ENCODE peak calls at places on chromosomes 16 and 17, in six cellular contexts. One of them, this sample, is unnamed.

GRCh38 chr17:78175643-78175981 is 7.2 kb downstream of the SYNGR2 start:
- DNase-seq in A549: no peak
- DNase-seq in HepG2: no peak
- DNase-seq in GM12878: no peak
- DNase-seq in IMR-90: no peak
- DNase-seq in K562: no peak
- DNase-seq in this sample: no peak

GRCh38 chr17:3965123-3965800 is 1.0 kb upstream of the ATP2A3 start:
- DNase-seq in IMR-90: no peak
- DNase-seq in HepG2: no peak
- DNase-seq in K562: peak
- DNase-seq in A549: peak
- DNase-seq in GM12878: peak
- DNase-seq in this sample: peak

GRCh38 chr17:42283241-42284019 is 4.9 kb upstream of the STAT5A start:
- DNase-seq in IMR-90: no peak
- DNase-seq in GM12878: no peak
- DNase-seq in K562: no peak
- DNase-seq in A549: no peak
- DNase-seq in HepG2: no peak
- DNase-seq in this sample: no peak

GRCh38 chr16:56932588-56933265 is 785 bp downstream of the HERPUD1 start:
- DNase-seq in A549: peak
- DNase-seq in GM12878: no peak
- DNase-seq in K562: peak
- DNase-seq in HepG2: peak
- DNase-seq in IMR-90: peak
- DNase-seq in this sample: peak

GRCh38 chr17:79370594-79370993 is 240.3 kb downstream of the RBFOX3 start:
- DNase-seq in K562: no peak
- DNase-seq in HepG2: no peak
- DNase-seq in IMR-90: no peak
- DNase-seq in GM12878: no peak
- DNase-seq in A549: no peak
- DNase-seq in this sample: no peak

GRCh38 chr17:80720624-80721577 is 176.3 kb downstream of the RPTOR start:
- DNase-seq in A549: peak
- DNase-seq in GM12878: no peak
- DNase-seq in HepG2: no peak
- DNase-seq in IMR-90: peak
- DNase-seq in K562: no peak
- DNase-seq in this sample: no peak

GRCh38 chr17:2222901-2223616 is 80.5 kb downstream of the SMG6 start:
- DNase-seq in HepG2: no peak
- DNase-seq in GM12878: peak
- DNase-seq in K562: no peak
- DNase-seq in A549: no peak
- DNase-seq in IMR-90: peak
- DNase-seq in this sample: no peak

GRCh38 chr17:15414502-15415348 is 52.7 kb downstream of the CDRT4 start:
- DNase-seq in GM12878: no peak
- DNase-seq in HepG2: no peak
- DNase-seq in K562: no peak
- DNase-seq in IMR-90: no peak
- DNase-seq in A549: no peak
- DNase-seq in this sample: no peak

GRCh38 chr16:75559564-75560372 is 3.7 kb upstream of the TMEM231 start:
- DNase-seq in GM12878: no peak
- DNase-seq in A549: no peak
- DNase-seq in K562: no peak
- DNase-seq in HepG2: no peak
- DNase-seq in IMR-90: peak
- DNase-seq in this sample: peak

GRCh38 chr17:38850374-38850773 is 3.1 kb downstream of the RPL23 start:
- DNase-seq in K562: no peak
- DNase-seq in A549: no peak
- DNase-seq in HepG2: no peak
- DNase-seq in GM12878: no peak
- DNase-seq in IMR-90: no peak
- DNase-seq in this sample: no peak

GRCh38 chr17:64007838-64008282 is 9.7 kb downstream of the PRR29 start:
- DNase-seq in A549: no peak
- DNase-seq in HepG2: peak
- DNase-seq in IMR-90: no peak
- DNase-seq in GM12878: no peak
- DNase-seq in K562: peak
- DNase-seq in this sample: no peak

GRCh38 chr17:64004218-64004770 is 6.1 kb downstream of the PRR29 start:
- DNase-seq in GM12878: no peak
- DNase-seq in K562: no peak
- DNase-seq in A549: no peak
- DNase-seq in IMR-90: no peak
- DNase-seq in HepG2: no peak
- DNase-seq in this sample: no peak

GRCh38 chr17:64004903-64005733 is 7.0 kb downstream of the PRR29 start:
- DNase-seq in HepG2: no peak
- DNase-seq in IMR-90: no peak
- DNase-seq in K562: no peak
- DNase-seq in GM12878: no peak
- DNase-seq in A549: no peak
- DNase-seq in this sample: no peak

GRCh38 chr17:64006361-64007088 is 8.4 kb downstream of the PRR29 start:
- DNase-seq in K562: peak
- DNase-seq in HepG2: peak
- DNase-seq in A549: no peak
- DNase-seq in IMR-90: no peak
- DNase-seq in GM12878: no peak
- DNase-seq in this sample: no peak

GRCh38 chr17:64005734-64006167 is 7.6 kb downstream of the PRR29 start:
- DNase-seq in K562: peak
- DNase-seq in GM12878: no peak
- DNase-seq in A549: peak
- DNase-seq in HepG2: peak
- DNase-seq in IMR-90: no peak
- DNase-seq in this sample: no peak
- TF ChIP-seq BHLHE40 in K562: no peak
- TF ChIP-seq BHLHE40 in GM12878: no peak
- TF ChIP-seq BHLHE40 in A549: no peak
- TF ChIP-seq BHLHE40 in HepG2: no peak
- TF ChIP-seq BHLHE40 in IMR-90: no peak
- TF ChIP-seq BHLHE40 in this sample: no peak

DNA sequence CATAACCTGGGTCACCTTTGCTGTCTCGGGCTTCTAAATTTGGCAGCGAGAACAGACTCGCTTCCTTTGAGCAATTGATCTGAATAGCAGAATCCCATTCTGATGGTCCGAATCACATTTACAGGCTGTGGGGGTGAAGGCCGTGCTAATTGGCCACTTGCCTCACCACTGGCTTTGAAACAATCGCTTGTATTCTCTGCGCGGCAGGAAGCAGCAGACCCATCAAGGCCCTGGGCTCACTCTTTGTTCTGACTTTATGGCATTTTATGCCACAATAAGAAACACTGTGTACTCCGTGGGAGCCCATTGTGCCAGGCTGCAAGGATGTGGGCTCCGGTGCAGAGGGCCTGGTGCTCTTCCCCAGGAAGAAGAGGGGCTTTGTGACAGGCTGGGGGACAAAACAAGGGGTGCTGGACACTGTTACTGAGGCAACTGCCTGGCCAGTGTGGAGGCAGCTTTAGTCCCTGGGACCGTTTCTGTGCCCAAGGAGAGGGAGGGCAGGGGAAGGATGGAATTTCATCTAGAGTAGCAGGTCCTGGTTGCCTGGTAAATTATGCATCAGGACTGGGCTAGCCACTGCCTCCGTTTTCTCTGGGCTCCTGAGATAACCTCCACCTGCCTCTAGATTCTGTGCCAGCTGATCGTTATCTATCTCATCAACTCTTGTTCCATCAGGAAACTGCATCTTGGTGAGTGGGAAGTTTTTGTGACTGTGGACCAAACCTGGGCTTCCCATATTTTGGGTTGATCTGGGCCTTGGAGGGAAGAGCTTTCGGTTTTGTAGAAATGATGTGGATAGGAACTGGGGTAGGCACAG is 78.5 kb downstream of the MRC2 start:
- DNase-seq in GM12878: no peak
- DNase-seq in HepG2: no peak
- DNase-seq in K562: no peak
- DNase-seq in IMR-90: peak
- DNase-seq in A549: no peak
- DNase-seq in this sample: no peak
- TF ChIP-seq BHLHE40 in GM12878: no peak
- TF ChIP-seq BHLHE40 in HepG2: no peak
- TF ChIP-seq BHLHE40 in K562: no peak
- TF ChIP-seq BHLHE40 in IMR-90: no peak
- TF ChIP-seq BHLHE40 in A549: no peak
- TF ChIP-seq BHLHE40 in this sample: no peak

GRCh38 chr17:7060165-7060890 is 16.4 kb upstream of the SLC16A11 start:
- DNase-seq in IMR-90: peak
- DNase-seq in GM12878: no peak
- DNase-seq in A549: peak
- DNase-seq in K562: peak
- DNase-seq in HepG2: peak
- DNase-seq in this sample: no peak

GRCh38 chr17:7068268-7068667 is 11.8 kb downstream of the CLEC10A start:
- DNase-seq in A549: no peak
- DNase-seq in GM12878: no peak
- DNase-seq in HepG2: no peak
- DNase-seq in K562: no peak
- DNase-seq in IMR-90: no peak
- DNase-seq in this sample: no peak

GRCh38 chr17:7067198-7067597 is 12.9 kb downstream of the CLEC10A start:
- DNase-seq in IMR-90: no peak
- DNase-seq in GM12878: no peak
- DNase-seq in HepG2: no peak
- DNase-seq in K562: no peak
- DNase-seq in A549: no peak
- DNase-seq in this sample: no peak

GRCh38 chr17:7063518-7064094 is 16.4 kb downstream of the CLEC10A start:
- DNase-seq in HepG2: no peak
- DNase-seq in A549: no peak
- DNase-seq in K562: no peak
- DNase-seq in GM12878: no peak
- DNase-seq in IMR-90: no peak
- DNase-seq in this sample: no peak

DNA sequence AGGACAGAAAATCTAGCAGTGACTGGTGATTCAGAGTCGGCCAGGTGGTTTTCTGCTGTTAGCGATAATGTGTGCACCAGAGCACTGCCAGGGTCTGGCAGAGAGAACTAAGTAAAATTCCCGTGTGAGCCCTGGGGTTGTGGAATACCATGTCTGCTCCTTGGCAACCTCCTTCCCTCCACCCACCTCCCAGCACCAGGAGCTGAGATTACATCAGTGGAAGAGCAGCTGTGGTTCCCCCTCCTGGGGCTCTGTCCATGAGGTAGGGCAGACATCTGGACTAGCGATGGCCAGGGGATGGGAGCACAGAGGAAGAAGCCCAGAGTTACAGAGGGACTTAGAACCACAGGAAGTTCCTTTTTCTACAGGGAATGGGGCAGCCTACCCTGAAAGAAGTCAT is 15.8 kb downstream of the CLEC10A start:
- DNase-seq in HepG2: no peak
- DNase-seq in IMR-90: no peak
- DNase-seq in K562: no peak
- DNase-seq in A549: no peak
- DNase-seq in GM12878: no peak
- DNase-seq in this sample: no peak
- TF ChIP-seq BHLHE40 in HepG2: no peak
- TF ChIP-seq BHLHE40 in IMR-90: no peak
- TF ChIP-seq BHLHE40 in K562: no peak
- TF ChIP-seq BHLHE40 in A549: no peak
- TF ChIP-seq BHLHE40 in GM12878: no peak
- TF ChIP-seq BHLHE40 in this sample: no peak

GRCh38 chr16:14502256-14502875 is 127.7 kb downstream of the PARN start:
- DNase-seq in K562: no peak
- DNase-seq in HepG2: no peak
- DNase-seq in IMR-90: no peak
- DNase-seq in GM12878: no peak
- DNase-seq in A549: no peak
- DNase-seq in this sample: no peak

GRCh38 chr16:14509055-14509454 is 121.0 kb downstream of the PARN start:
- DNase-seq in K562: no peak
- DNase-seq in IMR-90: peak
- DNase-seq in GM12878: no peak
- DNase-seq in A549: peak
- DNase-seq in HepG2: peak
- DNase-seq in this sample: no peak

GRCh38 chr16:14509675-14510132 is 120.4 kb downstream of the PARN start:
- DNase-seq in GM12878: no peak
- DNase-seq in K562: no peak
- DNase-seq in HepG2: no peak
- DNase-seq in IMR-90: no peak
- DNase-seq in A549: no peak
- DNase-seq in this sample: no peak

GRCh38 chr16:14502932-14503741 is 126.9 kb downstream of the PARN start:
- DNase-seq in GM12878: peak
- DNase-seq in HepG2: no peak
- DNase-seq in K562: no peak
- DNase-seq in IMR-90: peak
- DNase-seq in A549: no peak
- DNase-seq in this sample: no peak

GRCh38 chr16:14505846-14506245 is 124.2 kb downstream of the PARN start:
- DNase-seq in K562: no peak
- DNase-seq in GM12878: no peak
- DNase-seq in HepG2: peak
- DNase-seq in IMR-90: peak
- DNase-seq in A549: peak
- DNase-seq in this sample: no peak
- TF ChIP-seq BHLHE40 in K562: no peak
- TF ChIP-seq BHLHE40 in GM12878: no peak
- TF ChIP-seq BHLHE40 in HepG2: no peak
- TF ChIP-seq BHLHE40 in IMR-90: no peak
- TF ChIP-seq BHLHE40 in A549: no peak
- TF ChIP-seq BHLHE40 in this sample: no peak